ENCODE peak calls at places on chromosomes 16 and 17, in ten cellular contexts. F is omental fat pad, D is GM13977, U is choroid plexus epithelial cell, K is endothelial cell, X is natural killer cell, O is Peyer's patch, R is astrocyte of the spinal cord, B is RWPE2, I is fibroblast of villous mesenchyme. H is an unnamed sample.

GRCh38 chr16:11456741-11457140 is 111.5 kb downstream of the RMI2 start:
- DNase-seq in F (no peak), D (no peak), U (no peak), K (no peak), X (no peak), O (no peak), R (no peak), B (no peak), I (no peak), H (no peak)

GRCh38 chr17:21302711-21303425 is 18.4 kb downstream of the MAP2K3 start:
- DNase-seq in F (no peak), D (peak), U (no peak), K (no peak), X (no peak), O (peak), R (no peak), B (peak), I (no peak), H (no peak)

GRCh38 chr17:64608571-64608981 is 53.5 kb downstream of the SMURF2 start:
- DNase-seq in F (no peak), D (no peak), U (peak), K (no peak), X (no peak), O (no peak), R (peak), B (no peak), I (peak), H (no peak)

GRCh38 chr16:81462683-81463082 is 18.1 kb downstream of the CMIP start:
- DNase-seq in F (no peak), D (no peak), U (no peak), K (no peak), X (no peak), O (no peak), R (no peak), B (no peak), I (no peak), H (no peak)

GRCh38 chr16:75789237-75789636 is 62.9 kb upstream of the CPHXL start:
- DNase-seq in F (no peak), D (peak), U (peak), K (peak), X (no peak), O (no peak), R (peak), B (no peak), I (peak), H (no peak)

GRCh38 chr17:60628252-60628889 is 28.4 kb downstream of the PPM1D start:
- DNase-seq in F (no peak), D (no peak), U (no peak), K (no peak), X (no peak), O (no peak), R (no peak), B (no peak), I (no peak), H (no peak)

GRCh38 chr17:35786941-35787432 is 8.5 kb downstream of the MMP28 start:
- DNase-seq in F (no peak), D (no peak), U (peak), K (no peak), X (no peak), O (no peak), R (no peak), B (no peak), I (peak), H (no peak)

GRCh38 chr16:50747206-50747956 is 5.5 kb downstream of the CYLD start:
- DNase-seq in F (no peak), D (peak), U (peak), K (no peak), X (no peak), O (no peak), R (no peak), B (no peak), I (peak), H (no peak)

GRCh38 chr17:65403129-65403528 is 158.3 kb downstream of the AXIN2 start:
- DNase-seq in F (no peak), D (no peak), U (no peak), K (no peak), X (no peak), O (no peak), R (no peak), B (no peak), I (no peak), H (no peak)

GRCh38 chr17:7673239-7673638 is 14.1 kb downstream of the TP53 start:
- DNase-seq in F (no peak), D (peak), U (peak), K (no peak), X (no peak), O (peak), R (no peak), B (no peak), I (no peak), H (no peak)

GRCh38 chr17:34703533-34703932 is 124.2 kb downstream of the TMEM132E start:
- DNase-seq in F (no peak), D (no peak), U (peak), K (peak), X (no peak), O (no peak), R (no peak), B (no peak), I (peak), H (no peak)

GRCh38 chr17:28916302-28916934 is 13.5 kb upstream of the DHRS13 start:
- DNase-seq in F (no peak), D (peak), U (peak), K (peak), X (no peak), O (no peak), R (peak), B (no peak), I (peak), H (no peak)

GRCh38 chr17:46903762-46904672 is 18.9 kb upstream of the GOSR2 start:
- DNase-seq in F (no peak), D (no peak), U (no peak), K (no peak), X (no peak), O (no peak), R (no peak), B (no peak), I (no peak), H (no peak)

GRCh38 chr17:46152423-46152822 is 40.8 kb downstream of the KANSL1 start:
- DNase-seq in F (no peak), D (peak), U (no peak), K (no peak), X (no peak), O (no peak), R (no peak), B (no peak), I (no peak), H (no peak)

GRCh38 chr16:21598676-21599157 is 660 bp upstream of the METTL9 start:
- DNase-seq in F (peak), D (no peak), U (peak), K (peak), X (no peak), O (no peak), R (peak), B (no peak), I (no peak), H (no peak)

GRCh38 chr16:72013888-72014538 is 5.5 kb downstream of the DHODH start:
- DNase-seq in F (no peak), D (no peak), U (peak), K (no peak), X (no peak), O (no peak), R (no peak), B (no peak), I (peak), H (no peak)

GRCh38 chr16:66357523-66357928 is 9.0 kb upstream of the CDH5 start:
- DNase-seq in F (no peak), D (peak), U (peak), K (peak), X (no peak), O (no peak), R (peak), B (no peak), I (peak), H (no peak)

GRCh38 chr17:35740216-35740615 is 8.8 kb downstream of the RASL10B start:
- DNase-seq in F (no peak), D (no peak), U (no peak), K (no peak), X (no peak), O (no peak), R (no peak), B (no peak), I (no peak), H (no peak)

GRCh38 chr16:22734313-22734869 is 79.6 kb upstream of the HS3ST2 start:
- DNase-seq in F (no peak), D (no peak), U (no peak), K (no peak), X (no peak), O (no peak), R (no peak), B (no peak), I (no peak), H (no peak)

GRCh38 chr17:20852541-20853370 is 190.1 kb downstream of the USP22 start:
- DNase-seq in F (no peak), D (no peak), U (peak), K (peak), X (no peak), O (no peak), R (peak), B (no peak), I (peak), H (no peak)

GRCh38 chr16:54287018-54287757 is 601 bp upstream of the IRX3 start:
- DNase-seq in F (no peak), D (no peak), U (no peak), K (peak), X (no peak), O (no peak), R (peak), B (peak), I (no peak), H (no peak)

GRCh38 chr17:31593806-31594205 is 202.3 kb downstream of the RAB11FIP4 start:
- DNase-seq in F (no peak), D (no peak), U (no peak), K (no peak), X (no peak), O (no peak), R (peak), B (no peak), I (peak), H (no peak)

GRCh38 chr16:50836121-50836541 is 94.2 kb downstream of the CYLD start:
- DNase-seq in F (no peak), D (no peak), U (no peak), K (no peak), X (no peak), O (no peak), R (no peak), B (no peak), I (no peak), H (no peak)

GRCh38 chr16:88505405-88506082 is 52.5 kb downstream of the ZFPM1 start:
- DNase-seq in F (peak), D (peak), U (peak), K (peak), X (peak), O (peak), R (no peak), B (no peak), I (peak), H (no peak)

GRCh38 chr17:40317345-40317873 is 8.4 kb downstream of the RARA start:
- DNase-seq in F (peak), D (peak), U (peak), K (peak), X (no peak), O (peak), R (peak), B (no peak), I (peak), H (no peak)

GRCh38 chr16:67930678-67931211 is 917 bp downstream of the CTRL start:
- DNase-seq in F (no peak), D (no peak), U (no peak), K (no peak), X (no peak), O (no peak), R (no peak), B (no peak), I (no peak), H (no peak)

GRCh38 chr17:65536573-65537342 is 24.7 kb downstream of the AXIN2 start:
- DNase-seq in F (no peak), D (no peak), U (no peak), K (no peak), X (no peak), O (peak), R (no peak), B (no peak), I (no peak), H (no peak)

GRCh38 chr16:539901-540530 is 12.5 kb downstream of the CAPN15 start:
- DNase-seq in F (no peak), D (no peak), U (peak), K (no peak), X (no peak), O (no peak), R (peak), B (no peak), I (no peak), H (no peak)

GRCh38 chr16:62224810-62225209 is 188.6 kb upstream of the CDH8 start:
- DNase-seq in F (no peak), D (no peak), U (no peak), K (no peak), X (no peak), O (no peak), R (no peak), B (no peak), I (no peak), H (no peak)

GRCh38 chr17:60137731-60138130 is 12.0 kb upstream of the CA4 start:
- DNase-seq in F (no peak), D (no peak), U (no peak), K (no peak), X (no peak), O (peak), R (no peak), B (no peak), I (no peak), H (no peak)

GRCh38 chr16:21953541-21953902 is 361 bp downstream of the UQCRC2 start:
- DNase-seq in F (no peak), D (no peak), U (no peak), K (peak), X (no peak), O (no peak), R (no peak), B (no peak), I (no peak), H (no peak)

GRCh38 chr16:29702307-29702706 is 23.3 kb downstream of the QPRT start:
- DNase-seq in F (no peak), D (peak), U (no peak), K (no peak), X (no peak), O (no peak), R (no peak), B (no peak), I (no peak), H (no peak)

GRCh38 chr17:2435181-2435741 is 34.4 kb upstream of the MNT start:
- DNase-seq in F (no peak), D (no peak), U (peak), K (no peak), X (no peak), O (no peak), R (peak), B (no peak), I (no peak), H (no peak)

GRCh38 chr16:57245472-57246113 is 534 bp downstream of the ARL2BP start:
- DNase-seq in F (no peak), D (peak), U (peak), K (peak), X (no peak), O (no peak), R (no peak), B (peak), I (no peak), H (no peak)

GRCh38 chr16:3625331-3625730 is 13.9 kb upstream of the SLX4 start:
- DNase-seq in F (no peak), D (no peak), U (no peak), K (no peak), X (no peak), O (no peak), R (no peak), B (no peak), I (no peak), H (no peak)

GRCh38 chr17:37219876-37220608 is 155.7 kb upstream of the C17orf78 start:
- DNase-seq in F (no peak), D (no peak), U (peak), K (no peak), X (no peak), O (no peak), R (no peak), B (no peak), I (peak), H (no peak)

GRCh38 chr16:27284865-27285675 is 16.5 kb upstream of the NSMCE1 start:
- DNase-seq in F (no peak), D (no peak), U (no peak), K (no peak), X (no peak), O (no peak), R (no peak), B (no peak), I (no peak), H (no peak)

GRCh38 chr16:64596196-64596595 is 525.7 kb downstream of the CDH11 start:
- DNase-seq in F (no peak), D (no peak), U (no peak), K (no peak), X (no peak), O (no peak), R (no peak), B (no peak), I (no peak), H (no peak)
- TF ChIP-seq CTCF in F (no peak), D (no peak), U (no peak), K (no peak), X (no peak), O (no peak), R (no peak), B (no peak), I (no peak), H (no peak)

GRCh38 chr16:2511996-2512919 is 1.5 kb upstream of the ATP6V0C start:
- DNase-seq in F (no peak), D (no peak), U (no peak), K (no peak), X (no peak), O (no peak), R (no peak), B (no peak), I (no peak), H (no peak)
- TF ChIP-seq CTCF in F (no peak), D (no peak), U (no peak), K (no peak), X (no peak), O (no peak), R (no peak), B (no peak), I (no peak), H (no peak)

DNA sequence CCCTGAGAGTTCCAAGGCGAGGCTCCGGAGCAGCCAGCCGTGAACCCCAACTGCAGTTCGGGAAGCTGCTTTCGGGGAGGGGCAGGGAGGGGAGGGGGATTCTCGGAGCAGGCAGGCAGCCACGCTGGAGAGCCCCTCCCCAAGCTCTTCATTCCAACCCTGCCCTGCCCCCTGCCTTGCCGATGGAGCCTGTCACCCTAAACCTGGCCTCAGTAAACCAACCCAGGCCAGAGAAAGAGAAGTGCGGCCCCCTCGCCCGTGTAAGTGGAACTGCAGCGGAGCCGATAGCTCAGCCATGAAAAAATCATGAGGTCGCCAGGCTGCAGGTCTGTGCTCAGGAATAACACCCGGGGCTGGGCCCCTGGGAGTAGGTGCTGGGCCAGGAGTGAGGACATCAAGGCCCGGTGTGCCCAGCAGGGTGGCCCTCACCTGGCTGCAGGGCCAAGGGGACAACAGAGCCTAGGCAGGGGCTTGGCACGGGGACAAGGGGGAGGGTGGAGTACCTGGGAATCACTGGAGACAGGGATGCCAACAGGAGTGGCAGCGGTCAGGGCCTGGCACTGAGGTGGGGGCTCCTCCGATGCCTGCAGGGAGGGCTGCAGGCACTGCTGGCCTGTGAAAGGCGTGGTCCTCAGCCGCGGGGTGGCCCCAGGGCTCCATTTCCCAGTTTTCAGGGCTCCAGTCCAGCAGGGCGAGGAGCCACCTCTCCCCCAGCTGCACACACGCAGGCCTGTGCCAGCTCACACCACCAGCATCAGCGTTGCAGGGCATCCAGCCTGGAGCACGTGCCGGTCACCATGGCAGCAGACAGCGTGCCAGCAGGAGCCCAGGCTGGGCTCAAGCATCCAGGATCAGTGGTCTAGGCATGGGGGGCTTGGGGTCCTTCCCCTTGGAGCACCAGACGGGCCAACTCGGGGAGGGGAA is 4.8 kb upstream of the FSCN2 start:
- DNase-seq in F (no peak), D (no peak), U (peak), K (peak), X (no peak), O (no peak), R (no peak), B (no peak), I (peak), H (no peak)
- TF ChIP-seq CTCF in F (no peak), D (peak), U (peak), K (peak), X (no peak), O (no peak), R (peak), B (no peak), I (peak), H (no peak)

GRCh38 chr17:57410169-57410568 is 153.8 kb downstream of the MSI2 start:
- DNase-seq in F (no peak), D (no peak), U (no peak), K (no peak), X (no peak), O (no peak), R (no peak), B (no peak), I (no peak), H (no peak)

GRCh38 chr17:57406131-57406980 is 150.0 kb downstream of the MSI2 start:
- DNase-seq in F (no peak), D (no peak), U (peak), K (peak), X (no peak), O (no peak), R (peak), B (no peak), I (peak), H (no peak)

GRCh38 chr17:57406981-57407286 is 150.6 kb downstream of the MSI2 start:
- DNase-seq in F (no peak), D (no peak), U (no peak), K (no peak), X (no peak), O (no peak), R (no peak), B (no peak), I (no peak), H (no peak)

GRCh38 chr17:57407287-57408063 is 151.2 kb downstream of the MSI2 start:
- DNase-seq in F (no peak), D (no peak), U (no peak), K (no peak), X (no peak), O (no peak), R (peak), B (no peak), I (no peak), H (no peak)

GRCh38 chr17:57408064-57408811 is 151.9 kb downstream of the MSI2 start:
- DNase-seq in F (no peak), D (peak), U (no peak), K (no peak), X (no peak), O (no peak), R (peak), B (no peak), I (no peak), H (no peak)
- TF ChIP-seq CTCF in F (no peak), D (no peak), U (no peak), K (no peak), X (no peak), O (no peak), R (peak), B (no peak), I (no peak), H (no peak)

DNA sequence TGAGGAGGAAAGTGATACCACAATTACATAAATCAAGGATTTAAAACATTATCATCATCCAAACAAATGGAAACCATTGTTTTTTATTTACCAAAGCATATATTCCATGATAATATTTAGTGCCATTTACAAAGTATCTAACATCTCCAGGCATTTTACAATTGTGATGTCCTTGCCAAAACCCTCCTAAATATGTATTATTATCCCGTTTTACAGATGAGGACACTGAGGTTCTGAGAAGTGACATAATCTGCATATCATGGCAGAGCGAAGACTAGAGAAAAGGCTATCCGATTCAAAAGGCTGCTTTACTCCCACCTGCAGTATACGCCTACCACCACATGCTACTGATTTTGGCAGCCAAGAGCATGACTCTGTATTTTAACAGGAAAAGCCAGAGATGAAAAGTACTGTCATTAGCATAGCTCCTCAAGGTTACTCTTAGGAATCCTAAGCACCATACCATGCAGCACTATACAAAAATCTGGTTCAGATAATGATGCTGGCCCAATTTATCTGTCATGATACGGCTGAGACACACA is 301.4 kb downstream of the CA10 start:
- DNase-seq in F (no peak), D (no peak), U (no peak), K (no peak), X (no peak), O (no peak), R (no peak), B (no peak), I (no peak), H (no peak)
- TF ChIP-seq CTCF in F (no peak), D (no peak), U (no peak), K (no peak), X (no peak), O (no peak), R (no peak), B (no peak), I (no peak), H (no peak)

GRCh38 chr17:73304971-73305786 is 6.6 kb downstream of the CDC42EP4 start:
- DNase-seq in F (no peak), D (no peak), U (peak), K (peak), X (no peak), O (peak), R (peak), B (no peak), I (peak), H (no peak)
- TF ChIP-seq CTCF in F (no peak), D (no peak), U (peak), K (no peak), X (no peak), O (no peak), R (peak), B (peak), I (peak), H (no peak)